ENCODE peak calls at places on chromosomes 3 and 15, in six cellular contexts. S, C, V, N, D and E are unnamed samples.

GRCh38 chr15:88663216-88663615 is 24.4 kb downstream of the ISG20 start:
- DNase-seq in S (no peak), C (no peak), D (no peak), N (no peak), V (no peak), E (no peak)

GRCh38 chr3:52002768-52003167 is 7.1 kb upstream of the RPL29 start:
- DNase-seq in D (no peak), S (no peak), N (peak), C (no peak), V (no peak), E (no peak)

GRCh38 chr3:60979861-60980739 is 271.2 kb downstream of the FHIT start:
- DNase-seq in N (no peak), S (no peak), D (no peak), C (no peak), V (no peak), E (no peak)

GRCh38 chr3:178076718-178077117 is 459.5 kb upstream of the KCNMB2 start:
- DNase-seq in N (no peak), V (no peak), C (no peak), D (no peak), S (no peak), E (no peak)

GRCh38 chr15:61155741-61156700 is 73.1 kb downstream of the RORA start:
- DNase-seq in D (no peak), S (no peak), C (no peak), N (peak), V (no peak), E (no peak)

GRCh38 chr15:39124155-39124924 is 456.5 kb upstream of the THBS1 start:
- DNase-seq in C (peak), N (no peak), D (no peak), V (no peak), S (no peak), E (no peak)

GRCh38 chr15:66733976-66734375 is 31.9 kb downstream of the SMAD6 start:
- DNase-seq in C (no peak), D (no peak), S (no peak), V (no peak), N (no peak), E (no peak)

GRCh38 chr15:63348392-63348791 is 33.3 kb downstream of the CA12 start:
- DNase-seq in N (peak), C (peak), D (peak), V (no peak), S (no peak), E (no peak)

GRCh38 chr15:51672100-51672731 is 9.1 kb upstream of the SCG3 start:
- DNase-seq in S (no peak), D (no peak), N (peak), C (no peak), V (no peak), E (no peak)

GRCh38 chr15:84955089-84955848 is 26.4 kb upstream of the PDE8A start:
- DNase-seq in C (peak), S (peak), N (peak), D (peak), V (peak), E (peak)

GRCh38 chr15:31811641-31812040 is 218.7 kb upstream of the CHRNA7 start:
- DNase-seq in N (no peak), V (no peak), D (no peak), S (no peak), C (no peak), E (no peak)

GRCh38 chr15:38002883-38003477 is 68.5 kb downstream of the TMCO5A start:
- DNase-seq in N (peak), D (no peak), V (no peak), C (no peak), S (no peak), E (peak)

GRCh38 chr3:164416491-164417222 is 661.6 kb downstream of the SI start:
- DNase-seq in V (no peak), S (no peak), C (no peak), N (no peak), D (no peak), E (no peak)

GRCh38 chr15:31511707-31512310 is 185.2 kb downstream of the KLF13 start:
- DNase-seq in D (no peak), N (no peak), V (no peak), C (no peak), S (no peak), E (no peak)

GRCh38 chr3:128910006-128910405 is 30.6 kb downstream of the ACAD9 start:
- DNase-seq in S (no peak), V (no peak), D (no peak), C (no peak), N (no peak), E (no peak)

GRCh38 chr3:174355505-174355904 is 503.6 kb upstream of the NAALADL2 start:
- DNase-seq in D (no peak), V (no peak), C (no peak), S (no peak), N (no peak), E (no peak)

GRCh38 chr15:83991163-83991562 is 244.4 kb upstream of the GOLGA6L4 start:
- DNase-seq in N (no peak), S (no peak), C (no peak), V (no peak), D (no peak), E (no peak)

GRCh38 chr15:96409231-96410138 is 79.0 kb downstream of the NR2F2 start:
- DNase-seq in V (no peak), N (no peak), C (no peak), D (peak), S (no peak), E (peak)

GRCh38 chr3:47791193-47791855 is 9.6 kb upstream of the SMARCC1 start:
- DNase-seq in D (no peak), V (no peak), C (no peak), N (no peak), S (no peak), E (no peak)

GRCh38 chr3:129121016-129121791 is 400 bp downstream of the RAB43 start:
- DNase-seq in D (peak), N (no peak), V (peak), S (no peak), C (no peak), E (no peak)

GRCh38 chr3:25412269-25412668 is 15.8 kb upstream of the RARB start:
- DNase-seq in D (no peak), C (no peak), V (no peak), N (no peak), S (no peak), E (no peak)

GRCh38 chr15:45425135-45425534 is 46.8 kb upstream of the GATM start:
- DNase-seq in C (no peak), N (no peak), D (no peak), S (no peak), V (no peak), E (no peak)

GRCh38 chr3:137987723-137988122 is 22.2 kb upstream of the CLDN18 start:
- DNase-seq in D (no peak), S (no peak), V (no peak), C (no peak), N (no peak), E (no peak)

GRCh38 chr3:107068980-107069379 is 308.3 kb upstream of the CCDC54 start:
- DNase-seq in D (no peak), S (no peak), C (no peak), V (no peak), N (no peak), E (no peak)

GRCh38 chr15:73047882-73048281 is 4.4 kb upstream of the NEO1 start:
- DNase-seq in N (no peak), D (no peak), S (no peak), C (no peak), V (no peak), E (no peak)

GRCh38 chr3:120481056-120481455 is 30.3 kb upstream of the FSTL1 start:
- DNase-seq in V (no peak), N (no peak), S (no peak), C (no peak), D (no peak), E (no peak)

GRCh38 chr3:46406786-46407611 is at the start of the genes CCR5AS and CCRL2:
- DNase-seq in V (no peak), N (peak), D (no peak), C (peak), S (peak), E (peak)

GRCh38 chr3:186414735-186415419 is 52.8 kb upstream of the DGKG start:
- DNase-seq in S (no peak), D (no peak), N (no peak), V (no peak), C (no peak), E (no peak)

DNA sequence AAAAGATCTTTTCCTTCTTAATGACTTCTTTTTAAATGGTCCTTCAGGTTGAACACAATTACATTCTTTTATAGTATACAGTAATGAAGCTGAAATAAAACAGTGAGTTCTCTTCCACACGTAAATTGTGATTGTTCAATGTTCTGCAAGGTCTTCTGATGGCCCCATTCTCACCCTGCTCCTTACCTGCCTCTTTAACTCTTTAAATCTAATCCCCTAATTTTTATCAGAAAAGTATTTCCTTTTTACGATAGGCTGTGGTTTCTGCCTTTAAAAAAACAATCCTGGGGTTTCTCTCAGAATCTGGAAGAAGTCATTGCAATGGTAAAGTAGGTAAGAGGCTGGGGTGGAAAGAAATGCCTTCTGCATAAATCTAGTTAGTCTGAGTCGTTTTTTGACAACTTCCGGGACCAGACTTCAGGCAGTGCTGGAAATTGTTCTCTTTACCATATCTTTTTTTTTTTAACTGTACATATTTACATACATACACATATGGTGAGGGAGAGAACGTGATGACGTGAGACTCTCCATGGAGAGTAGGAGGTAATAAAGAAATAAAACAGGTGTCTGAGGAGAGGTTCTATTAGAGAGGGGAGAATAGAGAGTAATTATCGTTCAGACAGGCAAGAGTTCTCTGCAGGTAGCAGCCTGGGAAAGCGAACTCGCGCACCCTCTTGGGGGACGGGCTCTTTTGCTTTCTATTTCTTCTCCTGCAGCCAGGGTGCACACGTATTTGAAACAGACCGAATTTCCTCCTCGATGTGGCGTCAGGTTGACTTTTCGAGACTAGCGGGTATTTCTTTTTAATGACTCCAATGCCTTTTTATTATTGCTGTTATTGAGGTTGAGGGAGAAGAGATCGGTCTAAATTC is at the start of gene SIDT1:
- DNase-seq in N (no peak), S (peak), C (peak), V (no peak), D (no peak), E (no peak)
- TF ChIP-seq CTCF in N (no peak), S (peak), C (no peak), V (no peak), D (no peak), E (no peak)

GRCh38 chr15:69223083-69223813 is 62.8 kb downstream of the GLCE start:
- DNase-seq in C (no peak), D (no peak), S (no peak), V (no peak), N (no peak), E (no peak)

GRCh38 chr15:69224383-69224782 is 63.9 kb downstream of the GLCE start:
- DNase-seq in S (no peak), N (no peak), D (no peak), V (no peak), C (peak), E (no peak)

GRCh38 chr15:69222002-69222474 is 61.6 kb downstream of the GLCE start:
- DNase-seq in V (no peak), N (no peak), C (no peak), D (peak), S (no peak), E (no peak)

GRCh38 chr15:69226028-69226355 is 65.6 kb downstream of the GLCE start:
- DNase-seq in S (no peak), C (no peak), N (no peak), V (no peak), D (no peak), E (no peak)

GRCh38 chr15:69225355-69226027 is 65.1 kb downstream of the GLCE start:
- DNase-seq in D (no peak), N (no peak), V (no peak), C (no peak), S (no peak), E (no peak)
- TF ChIP-seq CTCF in D (no peak), N (peak), V (peak), C (no peak), S (no peak), E (no peak)

GRCh38 chr3:100603449-100603848 is 6.0 kb upstream of the ADGRG7 start:
- DNase-seq in S (no peak), N (no peak), V (no peak), D (no peak), C (no peak), E (peak)
- TF ChIP-seq CTCF in S (no peak), N (no peak), V (peak), D (no peak), C (no peak), E (no peak)

GRCh38 chr3:104388624-104389023 is 978.1 kb upstream of the ALCAM start:
- DNase-seq in C (no peak), N (no peak), S (no peak), D (no peak), V (no peak), E (no peak)

GRCh38 chr3:104396974-104397669 is 969.6 kb upstream of the ALCAM start:
- DNase-seq in D (no peak), V (no peak), N (no peak), S (no peak), C (no peak), E (no peak)

GRCh38 chr3:104397713-104398112 is 969.0 kb upstream of the ALCAM start:
- DNase-seq in C (no peak), S (no peak), N (no peak), V (no peak), D (no peak), E (no peak)

DNA sequence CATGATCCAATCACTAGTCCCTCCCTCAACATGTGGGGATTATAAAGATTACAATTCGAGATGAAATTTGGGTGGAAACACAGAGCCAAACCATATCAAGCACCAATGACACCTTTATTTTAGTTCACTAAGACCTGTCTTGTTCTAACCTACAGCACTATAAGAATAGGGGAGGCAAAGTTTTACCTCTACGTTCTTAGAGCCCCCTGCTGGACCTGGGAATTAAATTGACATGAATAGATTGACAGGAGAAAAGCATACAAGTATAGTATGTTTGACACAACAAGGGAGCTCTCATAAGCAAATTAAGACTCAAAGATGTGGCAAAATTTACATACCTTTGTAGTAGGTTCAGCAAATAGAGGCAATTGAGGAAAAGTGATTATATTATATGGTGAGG is 974.4 kb upstream of the ALCAM start:
- DNase-seq in S (no peak), N (no peak), V (no peak), D (no peak), C (no peak), E (no peak)
- TF ChIP-seq CTCF in S (no peak), N (no peak), V (no peak), D (no peak), C (no peak), E (no peak)